ENCODE peak calls at places on chromosomes 3 and 15, in six cellular contexts. W is GM12891, E is GM12878, I is SK-N-SH, N is HepG2, V is K562. F is an unnamed sample.

GRCh38 chr15:66483131-66483566 is 14.4 kb downstream of the SNAPC5 start:
- DNase-seq in W (no peak), E (no peak), I (no peak), N (no peak), V (peak), F (no peak)

GRCh38 chr3:31210068-31210650 is 315.7 kb upstream of the GADL1 start:
- DNase-seq in W (no peak), E (no peak), I (no peak), N (no peak), V (no peak), F (no peak)

GRCh38 chr3:110568246-110568645 is 503.4 kb upstream of the NECTIN3 start:
- DNase-seq in W (no peak), E (no peak), I (no peak), N (no peak), V (no peak), F (no peak)

GRCh38 chr3:55511895-55512585 is 24.9 kb upstream of the WNT5A start:
- DNase-seq in W (no peak), E (no peak), I (no peak), N (no peak), V (no peak), F (no peak)

GRCh38 chr15:56411122-56411749 is 46.0 kb downstream of the TEX9 start:
- DNase-seq in W (no peak), E (peak), I (no peak), N (no peak), V (no peak), F (no peak)

GRCh38 chr15:99433757-99434211 is 132.0 kb upstream of the MEF2A start:
- DNase-seq in W (no peak), E (no peak), I (no peak), N (no peak), V (no peak), F (no peak)

GRCh38 chr3:46298871-46299607 is 54.9 kb upstream of the CCR2 start:
- DNase-seq in W (no peak), E (no peak), I (no peak), N (no peak), V (no peak), F (no peak)

GRCh38 chr3:46725663-46726314 is 8.1 kb upstream of the PRSS50 start:
- DNase-seq in W (no peak), E (no peak), I (no peak), N (no peak), V (no peak), F (no peak)

GRCh38 chr3:36480916-36481648 is 100.8 kb downstream of the STAC start:
- DNase-seq in W (no peak), E (no peak), I (no peak), N (no peak), V (no peak), F (no peak)

GRCh38 chr3:98596902-98597500 is 3.6 kb upstream of the CPOX start:
- DNase-seq in W (no peak), E (peak), I (peak), N (peak), V (peak), F (no peak)

GRCh38 chr3:63948995-63949394 is 36.8 kb upstream of the SCAANT1 start:
- DNase-seq in W (no peak), E (no peak), I (no peak), N (no peak), V (no peak), F (no peak)

GRCh38 chr15:74781673-74782595 is at the start of gene CSK:
- DNase-seq in W (peak), E (no peak), I (peak), N (no peak), V (peak), F (peak)

GRCh38 chr15:100261302-100262240 is 80.2 kb downstream of the ADAMTS17 start:
- DNase-seq in W (no peak), E (no peak), I (no peak), N (no peak), V (no peak), F (no peak)

GRCh38 chr15:39645138-39645975 is 64.5 kb downstream of the THBS1 start:
- DNase-seq in W (no peak), E (no peak), I (no peak), N (no peak), V (no peak), F (no peak)

GRCh38 chr15:51883436-51883835 is 54.0 kb downstream of the TMOD3 start:
- DNase-seq in W (no peak), E (no peak), I (no peak), N (no peak), V (no peak), F (no peak)

GRCh38 chr3:184568918-184569829 is 7.6 kb downstream of the EPHB3 start:
- DNase-seq in W (no peak), E (no peak), I (peak), N (no peak), V (peak), F (no peak)

GRCh38 chr3:47016934-47017435 is 37.5 kb downstream of the NBEAL2 start:
- DNase-seq in W (peak), E (peak), I (no peak), N (no peak), V (peak), F (no peak)

GRCh38 chr3:83813176-83813575 is 1145.6 kb upstream of the CADM2 start:
- DNase-seq in W (no peak), E (no peak), I (no peak), N (no peak), V (no peak), F (no peak)

GRCh38 chr15:51332211-51333147 is 5.9 kb downstream of the CYP19A1 start:
- DNase-seq in W (no peak), E (no peak), I (no peak), N (no peak), V (no peak), F (no peak)

GRCh38 chr3:97871788-97872187 is 50.0 kb downstream of the CRYBG3 start:
- DNase-seq in W (no peak), E (no peak), I (no peak), N (no peak), V (no peak), F (no peak)

GRCh38 chr15:79965836-79966630 is 5.0 kb downstream of the BCL2A1 start:
- DNase-seq in W (no peak), E (no peak), I (no peak), N (peak), V (no peak), F (no peak)

GRCh38 chr3:100402150-100402706 is 889 bp downstream of the LNP1 start:
- DNase-seq in W (no peak), E (no peak), I (peak), N (no peak), V (no peak), F (no peak)

GRCh38 chr3:186949281-186949982 is 19.1 kb downstream of the ST6GAL1 start:
- DNase-seq in W (no peak), E (no peak), I (no peak), N (no peak), V (peak), F (no peak)

GRCh38 chr3:112813723-112814171 is 32.9 kb downstream of the CD200R1L start:
- DNase-seq in W (peak), E (peak), I (no peak), N (no peak), V (no peak), F (no peak)

GRCh38 chr15:65869954-65870871 is 922 bp downstream of the RAB11A start:
- DNase-seq in W (no peak), E (no peak), I (peak), N (peak), V (peak), F (no peak)

GRCh38 chr15:52228928-52229327 is 37.7 kb upstream of the GNB5 start:
- DNase-seq in W (no peak), E (no peak), I (no peak), N (peak), V (peak), F (no peak)

GRCh38 chr3:194447161-194447560 is 39.6 kb downstream of the ATP13A3 start:
- DNase-seq in W (no peak), E (no peak), I (no peak), N (peak), V (peak), F (no peak)

GRCh38 chr15:70474367-70474681 is 289.0 kb downstream of the UACA start:
- DNase-seq in W (no peak), E (no peak), I (no peak), N (no peak), V (no peak), F (no peak)

GRCh38 chr3:82048711-82049110 is 287.3 kb upstream of the GBE1 start:
- DNase-seq in W (no peak), E (no peak), I (no peak), N (no peak), V (no peak), F (no peak)

GRCh38 chr3:129039271-129040038 is 21.1 kb upstream of the GP9 start:
- DNase-seq in W (no peak), E (no peak), I (peak), N (no peak), V (no peak), F (no peak)
- TF ChIP-seq TAF1 in W (no peak), E (no peak), I (no peak), N (no peak), V (no peak), F (no peak)

GRCh38 chr3:149502438-149502837 is 27.9 kb downstream of the TM4SF4 start:
- DNase-seq in W (no peak), E (no peak), I (no peak), N (no peak), V (no peak), F (no peak)

GRCh38 chr3:149495581-149496125 is 21.2 kb downstream of the TM4SF4 start:
- DNase-seq in W (no peak), E (no peak), I (no peak), N (no peak), V (no peak), F (no peak)

GRCh38 chr3:149506965-149507364 is 32.5 kb downstream of the TM4SF4 start:
- DNase-seq in W (no peak), E (no peak), I (no peak), N (peak), V (no peak), F (no peak)

GRCh38 chr3:149506540-149506939 is 32.0 kb downstream of the TM4SF4 start:
- DNase-seq in W (no peak), E (no peak), I (no peak), N (no peak), V (no peak), F (no peak)

DNA sequence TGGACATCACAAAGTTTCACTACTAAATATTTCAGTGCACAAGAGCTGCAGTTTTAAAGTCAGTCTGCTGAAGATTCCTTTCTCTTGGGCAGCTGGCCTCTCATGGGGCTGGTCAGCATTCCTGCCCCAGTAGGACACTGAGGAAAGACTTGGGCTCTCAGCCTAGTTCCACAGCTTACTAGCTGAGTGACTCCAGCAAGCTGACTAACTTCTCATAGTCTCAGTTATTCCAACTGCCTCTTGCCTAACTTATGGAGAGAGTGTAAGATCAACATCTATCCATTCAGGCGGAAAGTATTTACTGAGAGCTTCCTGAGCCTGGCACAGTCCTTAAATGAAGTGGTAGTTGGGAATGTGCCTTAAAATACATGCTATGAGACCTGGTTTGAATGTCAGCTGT is 27.0 kb downstream of the TM4SF4 start:
- DNase-seq in W (no peak), E (no peak), I (no peak), N (no peak), V (no peak), F (no peak)
- TF ChIP-seq TAF1 in W (no peak), E (no peak), I (no peak), N (no peak), V (no peak), F (no peak)

GRCh38 chr15:88511161-88511560 is 35.3 kb downstream of the DET1 start:
- DNase-seq in W (no peak), E (no peak), I (no peak), N (no peak), V (no peak), F (no peak)

GRCh38 chr15:88509964-88510363 is 36.5 kb downstream of the DET1 start:
- DNase-seq in W (no peak), E (no peak), I (no peak), N (no peak), V (no peak), F (no peak)

GRCh38 chr15:88509321-88509720 is 37.2 kb downstream of the DET1 start:
- DNase-seq in W (no peak), E (no peak), I (no peak), N (no peak), V (no peak), F (no peak)

GRCh38 chr15:88512606-88513005 is 33.9 kb downstream of the DET1 start:
- DNase-seq in W (no peak), E (no peak), I (no peak), N (no peak), V (no peak), F (no peak)

DNA sequence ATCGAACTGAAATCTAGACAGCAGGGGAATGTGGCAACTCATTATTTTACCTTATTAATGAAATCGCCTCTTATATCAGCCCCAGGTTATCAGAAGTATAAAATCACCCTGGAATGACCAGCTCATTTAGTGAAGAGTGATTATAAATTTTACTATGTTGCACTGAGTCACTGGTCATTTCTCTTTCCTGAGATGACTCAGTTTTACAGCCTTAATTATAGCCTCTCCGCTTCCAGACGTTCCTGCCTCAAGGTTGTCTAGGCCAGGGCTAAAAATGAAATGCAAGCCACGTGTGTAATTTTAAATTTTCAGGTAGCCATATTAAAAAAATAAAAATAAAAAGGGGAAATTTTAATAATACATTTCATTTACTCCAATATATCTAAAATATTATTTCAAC is 33.3 kb downstream of the DET1 start:
- DNase-seq in W (no peak), E (no peak), I (no peak), N (no peak), V (no peak), F (no peak)
- TF ChIP-seq TAF1 in W (no peak), E (no peak), I (no peak), N (no peak), V (no peak), F (no peak)

DNA sequence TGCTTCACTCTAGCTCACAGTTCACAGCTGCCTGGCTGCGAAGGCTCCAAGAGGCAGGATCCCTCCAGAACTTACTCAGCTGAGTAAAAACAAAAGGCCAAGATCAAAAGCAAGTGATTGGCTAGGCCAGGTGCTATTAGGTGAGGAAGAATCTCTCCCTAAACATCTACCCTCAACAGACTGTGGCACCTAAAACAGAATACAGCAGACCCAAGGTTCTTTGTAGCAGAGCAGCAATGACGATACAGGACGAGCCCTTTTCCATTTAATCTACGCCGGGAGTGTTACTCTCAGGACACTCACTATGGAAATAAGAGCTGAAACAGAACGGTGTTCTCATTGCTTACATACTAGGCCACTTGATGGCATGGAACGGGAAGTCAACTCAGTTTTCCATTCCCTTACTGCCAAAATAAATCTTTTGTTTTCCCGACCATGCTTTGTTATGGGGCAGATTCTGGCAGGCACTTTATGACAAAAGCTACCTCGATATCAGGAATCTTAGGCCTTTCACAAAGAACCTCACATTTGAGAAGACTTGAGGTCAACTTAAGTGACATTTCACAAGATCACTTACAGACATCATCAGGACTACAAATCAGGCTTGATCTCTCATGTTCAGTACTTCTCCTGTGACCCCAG is 830 bp downstream of the ICE2 start:
- DNase-seq in W (no peak), E (peak), I (peak), N (peak), V (no peak), F (no peak)
- TF ChIP-seq TAF1 in W (no peak), E (no peak), I (no peak), N (no peak), V (no peak), F (no peak)

DNA sequence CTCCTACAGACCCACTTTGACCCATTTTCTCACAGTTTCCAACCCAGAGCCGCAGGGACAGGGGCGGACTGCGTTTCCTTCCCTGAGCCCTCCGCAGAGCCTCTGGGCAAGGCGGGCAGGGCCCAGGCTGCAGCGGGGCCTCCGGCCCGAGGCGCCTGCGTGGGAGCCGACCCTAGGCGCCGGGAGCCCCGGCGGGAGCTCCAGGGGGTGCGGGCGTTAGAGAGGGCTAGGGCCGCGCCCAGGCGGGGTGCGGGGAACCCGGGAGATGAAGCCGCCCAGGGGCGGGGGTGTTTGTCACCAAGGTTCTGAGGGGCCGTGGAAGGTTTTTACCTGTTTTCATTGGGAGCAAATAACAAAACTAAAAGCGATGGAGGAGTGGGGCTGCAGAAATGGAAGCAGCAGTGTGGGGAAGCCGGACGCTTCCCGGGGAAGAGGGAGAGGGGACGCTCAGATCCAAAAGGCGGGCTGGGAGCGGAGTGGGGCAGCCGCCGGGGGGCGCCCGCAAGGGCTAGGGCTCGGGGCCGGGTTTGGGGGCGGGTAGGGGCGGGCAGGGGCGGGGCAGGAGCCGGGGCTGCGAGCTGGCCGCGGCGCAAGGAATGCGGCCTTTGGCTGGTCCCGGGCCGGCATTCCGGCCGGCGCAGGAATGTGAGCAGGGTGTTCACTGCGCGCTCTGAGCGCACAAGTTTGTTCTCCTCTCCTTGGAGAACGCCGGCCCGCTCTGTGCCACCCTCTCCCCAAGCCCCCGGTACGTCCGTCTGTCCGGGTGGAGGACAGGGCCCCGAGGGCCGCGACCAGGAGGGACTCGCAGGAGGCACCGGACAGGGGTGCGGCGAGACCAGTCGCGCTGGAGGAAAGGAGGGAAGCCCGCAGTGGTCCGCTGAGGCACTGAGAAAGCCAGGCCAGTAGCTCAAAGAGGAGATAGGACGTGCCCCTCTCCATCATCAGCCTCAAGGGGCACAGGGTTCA is 61.1 kb downstream of the AMOTL2 start:
- DNase-seq in W (no peak), E (no peak), I (no peak), N (peak), V (peak), F (no peak)
- TF ChIP-seq TAF1 in W (no peak), E (no peak), I (no peak), N (peak), V (no peak), F (no peak)